ENCODE peak calls at places on chromosomes 6 and 20, in eight cellular contexts. One of them, this sample, is unnamed.

GRCh38 chr6:4941782-4942672 is 61.8 kb downstream of the RPP40 start:
- DNase-seq in mesenchymal stem cell: peak; percentile 95
- DNase-seq in endodermal cell: no peak
- DNase-seq in tibial artery: no peak
- DNase-seq in CD8-positive, alpha-beta memory T cell: no peak
- DNase-seq in HCT116: peak; percentile 45
- DNase-seq in GM23338: no peak
- DNase-seq in effector memory CD4-positive, alpha-beta T cell: no peak
- DNase-seq in this sample: no peak

GRCh38 chr6:5112065-5112799 is 27.1 kb downstream of the PPP1R3G start:
- DNase-seq in mesenchymal stem cell: peak; percentile 84
- DNase-seq in endodermal cell: no peak
- DNase-seq in tibial artery: no peak
- DNase-seq in CD8-positive, alpha-beta memory T cell: no peak
- DNase-seq in HCT116: peak; percentile 13
- DNase-seq in GM23338: no peak
- DNase-seq in effector memory CD4-positive, alpha-beta T cell: no peak
- DNase-seq in this sample: no peak

GRCh38 chr6:41649596-41649995 is 11.3 kb downstream of the MDFI start:
- DNase-seq in mesenchymal stem cell: no peak
- DNase-seq in endodermal cell: no peak
- DNase-seq in tibial artery: peak; percentile 42
- DNase-seq in CD8-positive, alpha-beta memory T cell: no peak
- DNase-seq in HCT116: no peak
- DNase-seq in GM23338: no peak
- DNase-seq in effector memory CD4-positive, alpha-beta T cell: no peak
- DNase-seq in this sample: no peak

GRCh38 chr6:135235716-135236115 is 54.6 kb downstream of the MYB start:
- DNase-seq in mesenchymal stem cell: no peak
- DNase-seq in endodermal cell: no peak
- DNase-seq in tibial artery: no peak
- DNase-seq in CD8-positive, alpha-beta memory T cell: no peak
- DNase-seq in HCT116: no peak
- DNase-seq in GM23338: no peak
- DNase-seq in effector memory CD4-positive, alpha-beta T cell: no peak
- DNase-seq in this sample: no peak

GRCh38 chr6:68559052-68559451 is 76.0 kb upstream of the ADGRB3 start:
- DNase-seq in mesenchymal stem cell: no peak
- DNase-seq in endodermal cell: no peak
- DNase-seq in tibial artery: no peak
- DNase-seq in CD8-positive, alpha-beta memory T cell: no peak
- DNase-seq in HCT116: no peak
- DNase-seq in GM23338: peak; percentile 61
- DNase-seq in effector memory CD4-positive, alpha-beta T cell: no peak
- DNase-seq in this sample: no peak

GRCh38 chr20:57654998-57655811 is 35.0 kb upstream of the ZBP1 start:
- DNase-seq in mesenchymal stem cell: no peak
- DNase-seq in endodermal cell: peak; percentile 73
- DNase-seq in tibial artery: peak; percentile 63
- DNase-seq in CD8-positive, alpha-beta memory T cell: no peak
- DNase-seq in HCT116: no peak
- DNase-seq in GM23338: peak; percentile 58
- DNase-seq in effector memory CD4-positive, alpha-beta T cell: no peak
- DNase-seq in this sample: peak; percentile 54

GRCh38 chr20:38032585-38033329 is 499 bp downstream of the TTI1 start:
- DNase-seq in mesenchymal stem cell: no peak
- DNase-seq in endodermal cell: no peak
- DNase-seq in tibial artery: no peak
- DNase-seq in CD8-positive, alpha-beta memory T cell: peak; percentile 48
- DNase-seq in HCT116: no peak
- DNase-seq in GM23338: peak; percentile 56
- DNase-seq in effector memory CD4-positive, alpha-beta T cell: peak; percentile 20
- DNase-seq in this sample: no peak

GRCh38 chr6:136932599-136932998 is 10.5 kb downstream of the SLC35D3 start:
- DNase-seq in mesenchymal stem cell: no peak
- DNase-seq in endodermal cell: no peak
- DNase-seq in tibial artery: no peak
- DNase-seq in CD8-positive, alpha-beta memory T cell: no peak
- DNase-seq in HCT116: no peak
- DNase-seq in GM23338: peak; percentile 33
- DNase-seq in effector memory CD4-positive, alpha-beta T cell: no peak
- DNase-seq in this sample: no peak

GRCh38 chr6:140736227-140736626 is 1361.8 kb upstream of the CITED2 start:
- DNase-seq in mesenchymal stem cell: no peak
- DNase-seq in endodermal cell: no peak
- DNase-seq in tibial artery: no peak
- DNase-seq in CD8-positive, alpha-beta memory T cell: no peak
- DNase-seq in HCT116: no peak
- DNase-seq in GM23338: no peak
- DNase-seq in effector memory CD4-positive, alpha-beta T cell: no peak
- DNase-seq in this sample: no peak

GRCh38 chr20:58816051-58816450 is 34.7 kb downstream of the GNAS-AS1 start:
- DNase-seq in mesenchymal stem cell: no peak
- DNase-seq in endodermal cell: no peak
- DNase-seq in tibial artery: no peak
- DNase-seq in CD8-positive, alpha-beta memory T cell: no peak
- DNase-seq in HCT116: no peak
- DNase-seq in GM23338: no peak
- DNase-seq in effector memory CD4-positive, alpha-beta T cell: no peak
- DNase-seq in this sample: no peak

GRCh38 chr20:58810879-58811250 is 39.8 kb downstream of the GNAS-AS1 start:
- DNase-seq in mesenchymal stem cell: no peak
- DNase-seq in endodermal cell: no peak
- DNase-seq in tibial artery: no peak
- DNase-seq in CD8-positive, alpha-beta memory T cell: no peak
- DNase-seq in HCT116: no peak
- DNase-seq in GM23338: no peak
- DNase-seq in effector memory CD4-positive, alpha-beta T cell: no peak
- DNase-seq in this sample: no peak

GRCh38 chr20:58815448-58815847 is 35.3 kb downstream of the GNAS-AS1 start:
- DNase-seq in mesenchymal stem cell: no peak
- DNase-seq in endodermal cell: no peak
- DNase-seq in tibial artery: no peak
- DNase-seq in CD8-positive, alpha-beta memory T cell: no peak
- DNase-seq in HCT116: no peak
- DNase-seq in GM23338: no peak
- DNase-seq in effector memory CD4-positive, alpha-beta T cell: no peak
- DNase-seq in this sample: no peak

GRCh38 chr20:58811334-58811733 is 39.4 kb downstream of the GNAS-AS1 start:
- DNase-seq in mesenchymal stem cell: no peak
- DNase-seq in endodermal cell: no peak
- DNase-seq in tibial artery: no peak
- DNase-seq in CD8-positive, alpha-beta memory T cell: no peak
- DNase-seq in HCT116: no peak
- DNase-seq in GM23338: no peak
- DNase-seq in effector memory CD4-positive, alpha-beta T cell: no peak
- DNase-seq in this sample: no peak

GRCh38 chr20:58813369-58813768 is 37.3 kb downstream of the GNAS-AS1 start:
- DNase-seq in mesenchymal stem cell: no peak
- DNase-seq in endodermal cell: no peak
- DNase-seq in tibial artery: no peak
- DNase-seq in CD8-positive, alpha-beta memory T cell: no peak
- DNase-seq in HCT116: no peak
- DNase-seq in GM23338: no peak
- DNase-seq in effector memory CD4-positive, alpha-beta T cell: no peak
- DNase-seq in this sample: no peak
- H3K27me3 ChIP-seq in mesenchymal stem cell: peaks cover 49% of the 10 kb centered on the region
- H3K27me3 ChIP-seq in endodermal cell: no peaks in the 10 kb centered on the region
- H3K27me3 ChIP-seq in tibial artery: peaks cover 32% of the 10 kb centered on the region
- H3K27me3 ChIP-seq in CD8-positive, alpha-beta memory T cell: no peaks in the 10 kb centered on the region
- H3K27me3 ChIP-seq in HCT116: no peaks in the 10 kb centered on the region
- H3K27me3 ChIP-seq in GM23338: no peaks in the 10 kb centered on the region
- H3K27me3 ChIP-seq in effector memory CD4-positive, alpha-beta T cell: no peaks in the 10 kb centered on the region
- H3K27me3 ChIP-seq in this sample: no peaks in the 10 kb centered on the region

DNA sequence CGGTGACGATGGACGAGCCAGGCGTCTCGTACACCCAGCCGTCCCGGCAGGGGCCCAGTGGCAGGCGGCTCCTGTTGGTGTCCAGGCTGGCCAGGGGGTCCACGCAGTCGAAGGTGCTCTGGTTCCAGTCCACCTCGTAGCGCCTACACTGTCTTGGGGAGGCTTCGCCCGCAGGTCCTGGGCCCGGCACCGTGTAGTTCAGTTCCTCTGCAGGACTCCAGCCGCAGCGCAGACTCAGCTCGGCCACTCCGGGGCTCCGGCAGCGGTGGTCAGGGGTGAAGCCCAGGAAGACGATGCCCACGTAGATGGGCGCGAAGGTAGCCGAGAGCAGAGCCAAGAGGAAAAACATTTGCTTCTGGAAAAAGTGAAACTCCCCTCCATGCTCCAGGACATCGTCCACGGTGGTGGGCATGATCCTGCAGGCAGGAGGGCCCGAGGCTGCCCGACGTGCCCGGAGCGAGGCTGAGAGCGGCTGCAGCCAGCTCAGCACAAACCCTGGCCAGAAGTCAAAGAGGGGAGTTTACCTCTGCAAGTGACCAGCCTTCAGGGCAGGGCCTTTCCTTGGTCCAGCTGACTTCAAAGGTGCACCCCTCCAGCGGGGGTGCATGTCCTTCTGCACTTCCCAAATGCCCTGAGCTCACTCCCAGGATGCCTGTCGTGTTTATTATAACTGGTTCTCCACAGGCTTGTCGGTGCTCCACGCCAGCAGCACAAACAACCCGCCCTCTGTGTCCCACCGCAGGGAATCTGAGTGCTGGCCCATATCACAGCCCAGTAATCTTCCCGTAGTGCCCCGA is at the start of gene SLC22A2:
- DNase-seq in mesenchymal stem cell: no peak
- DNase-seq in endodermal cell: no peak
- DNase-seq in tibial artery: peak; percentile 61
- DNase-seq in CD8-positive, alpha-beta memory T cell: no peak
- DNase-seq in HCT116: no peak
- DNase-seq in GM23338: no peak
- DNase-seq in effector memory CD4-positive, alpha-beta T cell: no peak
- DNase-seq in this sample: no peak
- H3K36me3 ChIP-seq in mesenchymal stem cell: no peaks in the 10 kb centered on the region
- H3K36me3 ChIP-seq in endodermal cell: no peaks in the 10 kb centered on the region
- H3K36me3 ChIP-seq in tibial artery: no peaks in the 10 kb centered on the region
- H3K36me3 ChIP-seq in CD8-positive, alpha-beta memory T cell: no peaks in the 10 kb centered on the region
- H3K36me3 ChIP-seq in HCT116: no peaks in the 10 kb centered on the region
- H3K36me3 ChIP-seq in GM23338: no peaks in the 10 kb centered on the region
- H3K36me3 ChIP-seq in effector memory CD4-positive, alpha-beta T cell: no peaks in the 10 kb centered on the region
- H3K36me3 ChIP-seq in this sample: no peaks in the 10 kb centered on the region

GRCh38 chr20:13322621-13323020 is 101.5 kb downstream of the ISM1 start:
- DNase-seq in mesenchymal stem cell: no peak
- DNase-seq in endodermal cell: peak; percentile 84
- DNase-seq in tibial artery: no peak
- DNase-seq in CD8-positive, alpha-beta memory T cell: no peak
- DNase-seq in HCT116: no peak
- DNase-seq in GM23338: no peak
- DNase-seq in effector memory CD4-positive, alpha-beta T cell: no peak
- DNase-seq in this sample: no peak
- H3K27ac ChIP-seq in mesenchymal stem cell: no peak overlapping the region
- H3K27ac ChIP-seq in endodermal cell: no peak overlapping the region
- H3K27ac ChIP-seq in tibial artery: no peak overlapping the region
- H3K27ac ChIP-seq in CD8-positive, alpha-beta memory T cell: no peak overlapping the region
- H3K27ac ChIP-seq in HCT116: no peak overlapping the region
- H3K27ac ChIP-seq in GM23338: no peak overlapping the region
- H3K27ac ChIP-seq in effector memory CD4-positive, alpha-beta T cell: no peak overlapping the region
- H3K27ac ChIP-seq in this sample: no peak overlapping the region

DNA sequence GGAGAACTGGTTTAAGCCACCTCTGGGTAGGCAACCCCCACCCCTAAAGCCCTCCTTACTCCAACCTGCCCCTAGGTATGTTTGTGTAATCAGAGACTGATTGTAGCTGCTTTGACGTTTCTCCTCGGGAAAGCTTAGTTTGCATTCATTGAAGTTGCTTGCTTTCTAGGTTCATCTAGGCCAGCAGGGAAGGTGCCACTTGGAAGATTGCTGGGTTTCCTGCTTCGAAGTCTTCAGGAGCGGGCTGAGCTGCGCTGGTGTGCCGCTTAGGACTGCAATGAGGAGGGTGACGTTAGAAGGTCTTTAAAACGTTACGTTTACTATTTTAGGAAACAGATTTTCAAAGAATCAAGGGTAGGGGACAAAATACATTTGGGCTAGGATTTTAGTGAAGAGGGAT is 92.8 kb upstream of the PRDM1 start:
- DNase-seq in mesenchymal stem cell: peak; percentile 58
- DNase-seq in endodermal cell: peak; percentile 81
- DNase-seq in tibial artery: no peak
- DNase-seq in CD8-positive, alpha-beta memory T cell: no peak
- DNase-seq in HCT116: no peak
- DNase-seq in GM23338: peak; percentile 74
- DNase-seq in effector memory CD4-positive, alpha-beta T cell: no peak
- DNase-seq in this sample: no peak
- H3K27me3 ChIP-seq in mesenchymal stem cell: no peaks in the 10 kb centered on the region
- H3K27me3 ChIP-seq in endodermal cell: peaks cover 8% of the 10 kb centered on the region
- H3K27me3 ChIP-seq in tibial artery: peaks cover 87% of the 10 kb centered on the region
- H3K27me3 ChIP-seq in CD8-positive, alpha-beta memory T cell: peaks cover 12% of the 10 kb centered on the region
- H3K27me3 ChIP-seq in HCT116: no peaks in the 10 kb centered on the region
- H3K27me3 ChIP-seq in GM23338: peaks cover 99% of the 10 kb centered on the region
- H3K27me3 ChIP-seq in effector memory CD4-positive, alpha-beta T cell: no peaks in the 10 kb centered on the region
- H3K27me3 ChIP-seq in this sample: peaks cover 14% of the 10 kb centered on the region

DNA sequence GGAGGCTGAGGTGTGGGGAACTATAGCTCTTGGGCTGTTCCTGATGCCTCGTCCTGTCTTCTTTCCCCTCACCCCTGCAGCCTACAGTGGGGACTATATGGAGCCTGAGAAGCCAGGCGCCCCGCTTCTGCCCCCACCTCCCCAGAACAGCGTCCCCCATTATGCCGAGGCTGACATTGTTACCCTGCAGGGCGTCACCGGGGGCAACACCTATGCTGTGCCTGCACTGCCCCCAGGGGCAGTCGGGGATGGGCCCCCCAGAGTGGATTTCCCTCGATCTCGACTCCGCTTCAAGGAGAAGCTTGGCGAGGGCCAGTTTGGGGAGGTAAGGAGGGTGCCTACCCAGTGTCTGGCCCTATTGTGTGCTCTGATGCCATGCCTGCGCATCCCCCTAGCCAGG is 11.5 kb upstream of the GTF2H4 start:
- DNase-seq in mesenchymal stem cell: no peak
- DNase-seq in endodermal cell: no peak
- DNase-seq in tibial artery: no peak
- DNase-seq in CD8-positive, alpha-beta memory T cell: no peak
- DNase-seq in HCT116: no peak
- DNase-seq in GM23338: no peak
- DNase-seq in effector memory CD4-positive, alpha-beta T cell: no peak
- DNase-seq in this sample: no peak
- H3K36me3 ChIP-seq in mesenchymal stem cell: peaks cover 52% of the 10 kb centered on the region
- H3K36me3 ChIP-seq in endodermal cell: peaks cover 37% of the 10 kb centered on the region
- H3K36me3 ChIP-seq in tibial artery: peaks cover 81% of the 10 kb centered on the region
- H3K36me3 ChIP-seq in CD8-positive, alpha-beta memory T cell: no peaks in the 10 kb centered on the region
- H3K36me3 ChIP-seq in HCT116: peaks cover 53% of the 10 kb centered on the region
- H3K36me3 ChIP-seq in GM23338: peaks cover 12% of the 10 kb centered on the region
- H3K36me3 ChIP-seq in effector memory CD4-positive, alpha-beta T cell: no peaks in the 10 kb centered on the region
- H3K36me3 ChIP-seq in this sample: peaks cover 74% of the 10 kb centered on the region

This sample was measured in right atrium auricular region.